ENCODE peak calls at places on chromosomes 7 and 10, in ten cellular contexts. H is RPMI7951; Z is type B pancreatic cell; J is NCI-H460; G is activated naive CD8-positive, alpha-beta T cell treated with anti-CD3 and anti-CD28 coated beads, Interleukin-2, amount 50 U/mL, for 16 hours; R is testis; F is lung microvascular endothelial cell; D is stimulated activated naive B cell treated with anti-CD40 and anti-IgM and Interleukin-4, amounts not matched to agents 10 μg/mL and 1 μg/mL and 100 μg/mL, for 72 hours; N is posterior cingulate gyrus; V is CD8-positive, alpha-beta memory T cell. X is an unnamed sample.

GRCh38 chr7:81285142-81285871 is 366.5 kb upstream of the SEMA3C start:
- DNase-seq in H (peak; percentile 94), Z (no peak), J (no peak), G (no peak), R (no peak), F (peak; percentile 11), D (no peak), N (no peak), V (no peak), X (no peak)

GRCh38 chr7:50068026-50068425 is 25.0 kb downstream of the ZPBP start:
- DNase-seq in H (peak; percentile 73), Z (no peak), J (no peak), G (no peak), R (no peak), F (no peak), D (no peak), N (no peak), V (no peak), X (no peak)

GRCh38 chr10:43210556-43210955 is 56.3 kb downstream of the RASGEF1A start:
- DNase-seq in H (no peak), Z (no peak), J (no peak), G (no peak), R (no peak), F (no peak), D (no peak), N (no peak), V (no peak), X (no peak)

GRCh38 chr10:132229834-132230556 is 43.2 kb downstream of the DPYSL4 start:
- DNase-seq in H (peak; percentile 58), Z (no peak), J (no peak), G (peak; percentile 13), R (no peak), F (peak; percentile 39), D (no peak), N (no peak), V (no peak), X (no peak)

GRCh38 chr10:133465191-133465949 is 11.6 kb downstream of the SCART1 start:
- DNase-seq in H (no peak), Z (no peak), J (no peak), G (no peak), R (no peak), F (no peak), D (no peak), N (peak; percentile 5), V (no peak), X (no peak)

GRCh38 chr7:155921804-155922506 is 109.7 kb upstream of the SHH start:
- DNase-seq in H (peak; percentile 35), Z (no peak), J (no peak), G (no peak), R (no peak), F (no peak), D (no peak), N (no peak), V (no peak), X (no peak)

GRCh38 chr10:80462986-80463741 is 9.1 kb downstream of the TSPAN14 start:
- DNase-seq in H (peak; percentile 79), Z (no peak), J (no peak), G (no peak), R (no peak), F (no peak), D (no peak), N (no peak), V (no peak), X (no peak)

GRCh38 chr7:129264534-129264933 is 39.7 kb downstream of the AHCYL2 start:
- DNase-seq in H (no peak), Z (no peak), J (no peak), G (no peak), R (no peak), F (no peak), D (no peak), N (no peak), V (no peak), X (no peak)

GRCh38 chr7:135697276-135698049 is 30.5 kb downstream of the SLC13A4 start:
- DNase-seq in H (no peak), Z (no peak), J (no peak), G (no peak), R (peak; percentile 68), F (no peak), D (no peak), N (no peak), V (no peak), X (no peak)

X was measured in substantia nigra.